ENCODE peak calls at places on chromosomes 2 and 18, in five cellular contexts. U is heart right ventricle, H is PC-3, J is right atrium auricular region, M is heart left ventricle. E is an unnamed sample.
A peak's percentile ranks its signal among the peaks of the same experiment; 100 is the strongest.

GRCh38 chr18:26227051-26227672 is 917 bp downstream of the TAF4B start:
- DNase-seq in U (no peak), M (no peak), H (peak; percentile 21), J (no peak), E (no peak)

GRCh38 chr2:222707689-222708273 is 36.3 kb downstream of the MOGAT1 start:
- DNase-seq in M (no peak), J (no peak), U (no peak), H (peak; percentile 46), E (no peak)

GRCh38 chr2:224183086-224183485 is 144.0 kb upstream of the SERPINE2 start:
- DNase-seq in H (no peak), J (no peak), M (no peak), U (no peak), E (no peak)

GRCh38 chr2:116510117-116510671 is 1304.3 kb upstream of the DDX18 start:
- DNase-seq in U (no peak), J (no peak), M (no peak), H (peak; percentile 73), E (no peak)

GRCh38 chr2:144242311-144242710 is 277.6 kb downstream of the ZEB2 start:
- DNase-seq in H (no peak), J (no peak), M (no peak), U (no peak), E (no peak)

GRCh38 chr18:21682276-21683051 is 22.1 kb downstream of the ABHD3 start:
- DNase-seq in U (no peak), H (no peak), M (no peak), J (no peak), E (no peak)

GRCh38 chr2:38462121-38462634 is 85.1 kb upstream of the ATL2 start:
- DNase-seq in U (no peak), H (peak; percentile 98), J (no peak), M (no peak), E (no peak)

GRCh38 chr2:173884403-173884802 is 80.8 kb downstream of the SP3 start:
- DNase-seq in J (peak; percentile 72), H (peak; percentile 78), M (peak; percentile 53), U (peak; percentile 48), E (no peak)

GRCh38 chr18:59767732-59768131 is 70.5 kb upstream of the CCBE1 start:
- DNase-seq in U (no peak), J (no peak), H (no peak), M (no peak), E (no peak)

GRCh38 chr2:73494031-73494430 is 108.4 kb downstream of the ALMS1 start:
- DNase-seq in M (no peak), J (no peak), U (no peak), H (peak; percentile 34), E (no peak)

GRCh38 chr2:136225950-136226835 is 108.2 kb upstream of the CXCR4 start:
- DNase-seq in U (no peak), H (no peak), M (no peak), J (no peak), E (no peak)

GRCh38 chr2:25363733-25364132 is 22.0 kb upstream of the DNMT3A start:
- DNase-seq in U (no peak), M (no peak), H (no peak), J (no peak), E (no peak)

GRCh38 chr2:182949572-182950189 is 83.2 kb upstream of the FRZB start:
- DNase-seq in J (peak; percentile 61), M (peak; percentile 22), U (peak; percentile 19), H (peak; percentile 13), E (no peak)

DNA sequence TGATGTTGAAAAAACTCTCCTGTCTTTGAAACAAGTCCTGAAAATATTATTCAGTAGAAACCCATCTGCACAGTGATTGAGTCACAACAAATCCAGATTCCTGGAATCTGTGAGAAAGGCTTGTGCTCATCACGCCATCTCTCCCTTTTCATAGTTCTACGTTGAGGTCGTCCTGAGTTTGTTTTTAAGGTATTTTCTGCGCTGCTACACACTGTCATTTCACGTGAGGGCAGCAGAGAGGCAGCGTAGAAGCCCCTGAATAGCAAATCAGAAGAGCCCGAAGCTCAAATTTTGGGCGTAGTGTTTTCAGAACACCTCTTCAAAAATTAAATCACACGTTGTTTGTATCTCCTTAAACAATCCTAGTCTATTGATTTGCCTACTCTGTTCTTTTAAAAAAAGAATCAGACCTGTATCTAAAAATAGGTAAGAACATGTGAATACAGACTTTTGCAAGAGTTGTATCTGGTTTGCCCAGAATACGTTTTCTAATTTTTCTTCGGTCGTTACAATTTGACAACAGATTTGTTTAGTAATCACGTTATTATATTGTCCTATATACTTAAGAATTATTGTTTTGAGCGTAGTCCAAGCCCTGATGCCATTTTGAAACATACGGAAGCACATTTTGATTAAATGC is 61.6 kb upstream of the SLC38A11 start:
- DNase-seq in M (peak; percentile 18), H (peak; percentile 64), J (no peak), U (no peak), E (no peak)
- TF ChIP-seq CTCF in M (peak; percentile 48), H (peak; percentile 85), J (peak; percentile 73), U (peak; percentile 59), E (peak; percentile 31)

GRCh38 chr2:28399289-28399688 is 6.6 kb downstream of the FOSL2 start:
- DNase-seq in H (no peak), J (no peak), U (no peak), M (no peak), E (no peak)

GRCh38 chr2:28399946-28400345 is 7.3 kb downstream of the FOSL2 start:
- DNase-seq in M (no peak), U (no peak), J (no peak), H (no peak), E (no peak)

GRCh38 chr2:28400921-28401320 is 8.3 kb downstream of the FOSL2 start:
- DNase-seq in H (no peak), M (no peak), J (no peak), U (no peak), E (no peak)

GRCh38 chr2:28401411-28401810 is 8.8 kb downstream of the FOSL2 start:
- DNase-seq in H (no peak), M (no peak), U (no peak), J (no peak), E (no peak)

GRCh38 chr2:28400434-28400833 is 7.8 kb downstream of the FOSL2 start:
- DNase-seq in M (no peak), U (no peak), H (no peak), J (no peak), E (no peak)
- H3K27ac ChIP-seq in M (peak overlapping the region; percentile 37), U (peak overlapping the region; percentile 64), H (no peak overlapping the region), J (peak overlapping the region; percentile 99), E (peak overlapping the region; percentile 100)

DNA sequence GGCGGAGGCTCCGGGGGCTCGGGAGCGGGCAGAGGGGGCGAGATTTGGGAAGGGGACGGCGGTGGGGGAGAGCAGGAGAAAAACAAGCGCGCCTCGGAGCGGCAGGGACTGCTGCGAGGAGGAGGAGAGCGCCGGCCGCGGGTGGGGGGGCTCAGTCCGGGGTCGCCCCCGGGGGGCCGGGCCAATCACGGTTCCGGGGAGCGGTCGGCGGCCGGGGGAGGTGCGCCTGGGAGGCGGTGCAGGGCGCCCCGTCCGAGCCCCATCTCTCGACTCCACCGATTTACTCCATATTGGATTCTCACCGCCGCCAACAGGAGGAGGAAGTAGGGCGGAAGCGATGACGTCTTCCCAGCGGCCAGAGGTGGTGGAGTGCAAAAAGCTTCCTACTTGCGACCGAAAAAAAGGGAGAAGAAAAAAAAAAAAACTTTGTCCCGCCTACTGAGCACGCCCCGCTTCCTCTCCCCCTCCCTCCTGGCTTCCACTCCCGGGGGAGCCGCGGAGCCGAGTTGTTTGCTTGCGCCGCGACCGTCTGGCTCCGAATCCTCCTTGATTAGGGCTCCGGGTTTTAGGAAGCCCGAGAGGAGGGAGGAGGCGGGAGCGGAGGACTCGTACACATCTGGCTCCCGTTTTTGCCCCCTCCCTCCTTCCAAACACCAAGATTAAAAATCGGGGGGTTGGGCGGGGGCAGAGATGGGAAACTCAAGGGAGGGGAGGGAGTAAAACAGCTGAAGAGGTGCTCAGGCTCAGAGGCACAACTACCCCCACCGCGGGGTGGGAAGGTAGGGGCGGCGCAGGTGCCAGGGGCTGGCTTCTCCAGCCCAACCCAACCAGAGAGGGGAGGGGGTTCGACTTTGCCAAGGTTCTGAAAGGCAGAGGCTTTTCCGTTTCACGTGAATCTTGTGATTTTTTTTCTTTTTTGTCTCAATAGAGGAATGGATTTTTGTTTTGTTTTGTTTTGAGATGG is at the start of gene SPRED2:
- DNase-seq in J (peak; percentile 98), M (peak; percentile 97), U (peak; percentile 94), H (peak; percentile 95), E (peak; percentile 98)
- TF ChIP-seq CTCF in J (no peak), M (no peak), U (no peak), H (no peak), E (no peak)

GRCh38 chr2:127095784-127096183 is 11.2 kb downstream of the BIN1 start:
- DNase-seq in M (no peak), H (no peak), J (no peak), U (no peak), E (no peak)
- H3K27ac ChIP-seq in M (no peak overlapping the region), H (no peak overlapping the region), J (no peak overlapping the region), U (no peak overlapping the region), E (no peak overlapping the region)

GRCh38 chr2:114727012-114727411 is 284.6 kb downstream of the DPP10 start:
- DNase-seq in H (no peak), U (no peak), M (no peak), J (no peak), E (no peak)

GRCh38 chr2:114728372-114728771 is 285.9 kb downstream of the DPP10 start:
- DNase-seq in J (no peak), H (no peak), M (no peak), U (no peak), E (no peak)

GRCh38 chr2:114724513-114724912 is 282.1 kb downstream of the DPP10 start:
- DNase-seq in U (no peak), J (no peak), M (no peak), H (no peak), E (no peak)

GRCh38 chr2:114729025-114729424 is 286.6 kb downstream of the DPP10 start:
- DNase-seq in M (no peak), J (no peak), U (no peak), H (peak; percentile 36), E (no peak)
- TF ChIP-seq CTCF in M (peak; percentile 36), J (peak; percentile 51), U (peak; percentile 33), H (peak; percentile 59), E (no peak)

GRCh38 chr2:234240917-234241316 is 190.4 kb downstream of the SPP2 start:
- DNase-seq in J (no peak), U (no peak), M (no peak), H (peak; percentile 65), E (no peak)

GRCh38 chr2:234245945-234246344 is 195.4 kb downstream of the SPP2 start:
- DNase-seq in U (no peak), M (no peak), H (peak; percentile 90), J (no peak), E (no peak)

GRCh38 chr2:234242446-234242810 is 191.9 kb downstream of the SPP2 start:
- DNase-seq in J (no peak), U (no peak), M (no peak), H (no peak), E (no peak)

GRCh38 chr2:234243871-234244565 is 193.5 kb downstream of the SPP2 start:
- DNase-seq in U (no peak), J (no peak), M (no peak), H (peak; percentile 46), E (no peak)

DNA sequence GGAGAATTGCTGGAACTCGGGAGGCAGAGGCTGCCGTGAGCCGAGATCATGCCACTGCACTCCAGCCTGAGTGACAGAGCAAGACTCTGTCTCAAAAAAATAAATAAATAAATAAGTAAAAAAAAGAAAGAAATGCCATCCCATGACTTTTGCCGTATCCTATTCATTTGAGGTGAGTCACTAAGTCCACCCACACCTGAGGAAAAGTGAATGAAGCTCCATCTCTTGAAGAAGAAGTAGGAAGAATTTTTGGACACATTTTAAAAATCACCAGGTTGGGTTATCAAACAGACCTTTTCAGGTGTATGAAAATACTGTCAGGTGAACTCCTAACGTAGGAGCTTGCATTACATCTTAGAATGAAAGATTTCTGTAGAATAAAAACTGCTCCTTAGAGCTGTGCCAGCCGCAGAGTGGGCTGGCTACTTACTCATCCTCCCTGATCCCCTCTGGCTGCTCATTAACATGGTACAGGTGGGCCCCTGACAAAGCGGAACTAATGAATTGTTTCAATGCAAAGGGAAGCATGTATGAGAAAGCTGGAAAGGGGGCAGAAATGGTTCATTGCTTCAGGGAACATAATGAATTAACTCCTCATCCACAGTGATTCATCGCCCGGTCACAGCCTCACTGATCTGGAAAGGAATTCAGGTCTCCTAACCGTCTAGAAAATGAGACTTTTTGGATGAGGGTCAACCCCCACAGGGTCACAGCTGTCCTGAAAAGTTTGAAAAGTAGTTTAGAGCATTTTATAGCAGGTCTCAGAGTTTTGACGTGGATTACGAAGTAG is 191.3 kb downstream of the SPP2 start:
- DNase-seq in U (no peak), H (peak; percentile 96), J (no peak), M (no peak), E (no peak)
- H3K27ac ChIP-seq in U (no peak overlapping the region), H (peak overlapping the region; percentile 99), J (no peak overlapping the region), M (no peak overlapping the region), E (no peak overlapping the region)

E was measured in coronary artery.